ENCODE peak calls at places on chromosomes 2 and 18, in four cellular contexts. S is T-helper 9 cell; D is stimulated activated CD4-positive, alpha-beta T cell treated with anti-CD3 and anti-CD28 coated beads, Interleukin-1b, Interleukin-23, amount 100 ng/mL, for 1 hour; E is hypothalamus. N is an unnamed sample.

GRCh38 chr2:217434183-217434620 is 568.6 kb downstream of the TNS1 start:
- DNase-seq in D (no peak), S (no peak), E (peak; percentile 9), N (peak; percentile 75)

GRCh38 chr2:96510931-96511595 is 5.9 kb upstream of the NEURL3 start:
- DNase-seq in D (no peak), S (no peak), E (no peak), N (no peak)

GRCh38 chr2:119282139-119282965 is 58.7 kb downstream of the STEAP3 start:
- DNase-seq in D (no peak), S (no peak), E (no peak), N (no peak)

GRCh38 chr2:60336442-60337141 is 216.9 kb downstream of the BCL11A start:
- DNase-seq in S (no peak), D (no peak), E (no peak), N (no peak)

GRCh38 chr2:113700186-113700841 is 56.1 kb downstream of the SLC35F5 start:
- DNase-seq in D (no peak), E (no peak), S (peak; percentile 6), N (peak; percentile 43)

GRCh38 chr2:29113891-29114321 is 1.3 kb upstream of the CLIP4 start:
- DNase-seq in S (no peak), D (no peak), E (no peak), N (no peak)

GRCh38 chr2:37590119-37590571 is 81.3 kb downstream of the CDC42EP3 start:
- DNase-seq in D (no peak), S (no peak), E (no peak), N (no peak)

GRCh38 chr2:70905443-70905842 is 30.3 kb upstream of the ATP6V1B1 start:
- DNase-seq in S (no peak), D (no peak), E (no peak), N (no peak)

GRCh38 chr18:68532328-68532885 is 182.5 kb downstream of the TMX3 start:
- DNase-seq in S (no peak), E (no peak), D (no peak), N (no peak)

GRCh38 chr18:22433960-22434359 is 16.2 kb upstream of the CTAGE1 start:
- DNase-seq in S (no peak), D (no peak), E (no peak), N (no peak)

GRCh38 chr18:48028716-48029115 is 98.3 kb upstream of the SMAD2 start:
- DNase-seq in E (no peak), D (no peak), S (no peak), N (no peak)

GRCh38 chr2:213150315-213150951 is 979 bp downstream of the IKZF2 start:
- DNase-seq in D (no peak), S (no peak), E (no peak), N (peak; percentile 38)

GRCh38 chr2:48195168-48195567 is 288.9 kb upstream of the FBXO11 start:
- DNase-seq in S (no peak), E (no peak), D (no peak), N (no peak)